ENCODE peak calls at places on chromosome X, in eight cellular contexts. D is cerebellum, O is activated T-cell treated with anti-CD3 and anti-CD28 coated beads for 48 hours, G is OCI-LY7, P is anterior cingulate cortex, Y is T-helper 9 cell, I is T-helper 1 cell, L is fibroblast of mammary gland. B is an unnamed sample.

GRCh38 chrX:41889317-41890025 is 33.9 kb downstream of the CASK start:
- DNase-seq in P (no peak), I (no peak), Y (no peak), D (no peak), G (no peak), O (no peak), L (peak), B (no peak)

GRCh38 chrX:10622197-10622596 is 1.8 kb upstream of the MID1 start:
- DNase-seq in G (no peak), I (no peak), L (no peak), Y (no peak), P (no peak), O (no peak), D (no peak), B (no peak)

GRCh38 chrX:108156934-108157466 is 65.4 kb downstream of the ATG4A start:
- DNase-seq in I (no peak), O (no peak), D (no peak), Y (no peak), P (no peak), L (no peak), G (no peak), B (no peak)

GRCh38 chrX:14616876-14617275 is 87.5 kb downstream of the GLRA2 start:
- DNase-seq in D (no peak), I (no peak), Y (no peak), O (no peak), G (no peak), P (no peak), L (peak), B (no peak)

GRCh38 chrX:74527344-74527743 is 87.1 kb downstream of the RLIM start:
- DNase-seq in G (no peak), D (no peak), P (no peak), O (no peak), Y (no peak), L (no peak), I (no peak), B (no peak)

GRCh38 chrX:101658661-101659477 is 781 bp downstream of the ARMCX2 start:
- DNase-seq in I (peak), Y (peak), G (no peak), P (peak), O (peak), D (peak), L (peak), B (peak)

GRCh38 chrX:66635360-66635759 is 3.5 kb downstream of the EDA2R start:
- DNase-seq in L (peak), Y (no peak), P (no peak), I (no peak), G (no peak), D (no peak), O (no peak), B (no peak)

GRCh38 chrX:80432863-80433262 is 12.6 kb downstream of the TENT5D start:
- DNase-seq in L (peak), D (no peak), I (no peak), G (no peak), Y (no peak), P (no peak), O (no peak), B (no peak)

GRCh38 chrX:82230013-82230412 is 1028.1 kb downstream of the SH3BGRL start:
- DNase-seq in O (no peak), P (no peak), I (no peak), L (no peak), G (no peak), D (no peak), Y (no peak), B (no peak)

GRCh38 chrX:25156323-25156722 is 140.6 kb upstream of the ARX start:
- DNase-seq in Y (no peak), L (no peak), P (no peak), G (no peak), D (no peak), O (no peak), I (no peak), B (no peak)

GRCh38 chrX:13266641-13267420 is 53.0 kb downstream of the ATXN3L start:
- DNase-seq in G (no peak), D (no peak), I (no peak), O (peak), P (no peak), Y (no peak), L (peak), B (peak)

GRCh38 chrX:134634691-134635090 is 23.6 kb downstream of the PLAC1 start:
- DNase-seq in L (peak), I (no peak), P (no peak), Y (no peak), O (no peak), G (no peak), D (no peak), B (peak)

GRCh38 chrX:3345281-3346081 is 971 bp downstream of the MXRA5 start:
- DNase-seq in Y (no peak), D (no peak), O (no peak), I (no peak), G (no peak), P (no peak), L (peak), B (no peak)

GRCh38 chrX:136209016-136209738 is 42.0 kb downstream of the MAP7D3 start:
- DNase-seq in G (no peak), L (peak), D (peak), I (peak), O (no peak), Y (peak), P (no peak), B (peak)

GRCh38 chrX:122866527-122866926 is 317.6 kb upstream of the GRIA3 start:
- DNase-seq in I (no peak), P (no peak), L (peak), G (no peak), Y (no peak), D (no peak), O (no peak), B (no peak)

GRCh38 chrX:4805559-4805958 is 1092.1 kb upstream of the PRKX start:
- DNase-seq in Y (no peak), P (no peak), I (no peak), G (no peak), L (no peak), O (no peak), D (no peak), B (no peak)

GRCh38 chrX:123320622-123321021 is 136.5 kb downstream of the GRIA3 start:
- DNase-seq in I (no peak), L (no peak), O (no peak), P (no peak), Y (no peak), D (no peak), G (no peak), B (no peak)

GRCh38 chrX:40843643-40844042 is 108.3 kb upstream of the MED14 start:
- DNase-seq in G (no peak), P (no peak), O (no peak), I (no peak), Y (no peak), L (no peak), D (no peak), B (no peak)

GRCh38 chrX:100973411-100973810 is 3.9 kb downstream of the ARL13A start:
- DNase-seq in I (no peak), G (no peak), L (peak), Y (no peak), D (no peak), P (no peak), O (no peak), B (no peak)

GRCh38 chrX:24498181-24498580 is 33.1 kb downstream of the PDK3 start:
- DNase-seq in Y (no peak), L (peak), D (peak), O (no peak), G (no peak), I (peak), P (no peak), B (peak)

GRCh38 chrX:120244735-120245498 is 5.7 kb upstream of the ZBTB33 start:
- DNase-seq in D (peak), Y (peak), G (peak), I (peak), L (peak), O (peak), P (peak), B (peak)

GRCh38 chrX:48493890-48494364 is 14.9 kb upstream of the PORCN start:
- DNase-seq in L (peak), Y (no peak), O (no peak), P (peak), I (no peak), G (no peak), D (no peak), B (no peak)

GRCh38 chrX:37844622-37845021 is 2.7 kb downstream of the DYNLT3 start:
- DNase-seq in P (no peak), D (no peak), G (no peak), Y (no peak), L (no peak), I (no peak), O (no peak), B (no peak)

GRCh38 chrX:134990475-134991473 is at the start of gene SMIM10:
- DNase-seq in D (peak), I (no peak), G (peak), L (peak), P (peak), Y (no peak), O (peak), B (peak)

GRCh38 chrX:150358651-150359050 is 4.5 kb upstream of the MAMLD1 start:
- DNase-seq in Y (no peak), G (no peak), O (no peak), P (no peak), I (no peak), L (no peak), D (no peak), B (no peak)

GRCh38 chrX:132958086-132958703 is at the start of gene HS6ST2:
- DNase-seq in L (no peak), G (no peak), I (no peak), Y (no peak), D (no peak), O (no peak), P (no peak), B (no peak)

GRCh38 chrX:27008486-27008885 is 454.7 kb downstream of the PPP4R3C start:
- DNase-seq in L (no peak), G (no peak), P (no peak), I (no peak), D (no peak), O (no peak), Y (no peak), B (no peak)

GRCh38 chrX:87338510-87338909 is 179.1 kb upstream of the KLHL4 start:
- DNase-seq in Y (no peak), L (peak), I (no peak), P (no peak), O (no peak), D (no peak), G (peak), B (no peak)

GRCh38 chrX:98338544-98338943 is 1454.8 kb downstream of the RPA4 start:
- DNase-seq in O (no peak), Y (no peak), G (no peak), D (no peak), P (no peak), L (peak), I (no peak), B (no peak)